ENCODE peak calls at places on chromosomes 13 and 19, in five cellular contexts. One of them, this sample, is unnamed.

GRCh38 chr13:51614350-51614786 is 30.1 kb downstream of the WDFY2 start:
- DNase-seq in A549: no peak
- DNase-seq in HepG2: no peak
- DNase-seq in GM12878: peak
- DNase-seq in K562: no peak
- DNase-seq in this sample: no peak

GRCh38 chr19:17948474-17948966 is 15.7 kb downstream of the CCDC124 start:
- DNase-seq in GM12878: no peak
- DNase-seq in K562: no peak
- DNase-seq in HepG2: no peak
- DNase-seq in A549: no peak
- DNase-seq in this sample: peak

GRCh38 chr19:16197188-16197621 is 506 bp upstream of the AP1M1 start:
- DNase-seq in K562: no peak
- DNase-seq in HepG2: peak
- DNase-seq in A549: no peak
- DNase-seq in GM12878: no peak
- DNase-seq in this sample: no peak

GRCh38 chr19:47296036-47296435 is 13.6 kb upstream of the C5AR1 start:
- DNase-seq in A549: peak
- DNase-seq in K562: peak
- DNase-seq in GM12878: no peak
- DNase-seq in HepG2: peak
- DNase-seq in this sample: peak

GRCh38 chr19:873084-874019 is 13.9 kb downstream of the CFD start:
- DNase-seq in HepG2: no peak
- DNase-seq in K562: peak
- DNase-seq in GM12878: peak
- DNase-seq in A549: peak
- DNase-seq in this sample: peak

GRCh38 chr19:623974-624373 is 9.4 kb downstream of the POLRMT start:
- DNase-seq in HepG2: no peak
- DNase-seq in A549: peak
- DNase-seq in GM12878: no peak
- DNase-seq in K562: no peak
- DNase-seq in this sample: no peak

GRCh38 chr19:2315818-2316353 is 7.9 kb upstream of the LINGO3 start:
- DNase-seq in A549: peak
- DNase-seq in K562: peak
- DNase-seq in GM12878: no peak
- DNase-seq in HepG2: peak
- DNase-seq in this sample: peak

GRCh38 chr19:41352609-41353465 is 885 bp downstream of the TGFB1 start:
- DNase-seq in HepG2: peak
- DNase-seq in K562: peak
- DNase-seq in GM12878: no peak
- DNase-seq in A549: peak
- DNase-seq in this sample: peak

GRCh38 chr19:50322234-50322633 is 6.9 kb downstream of the KCNC3 start:
- DNase-seq in K562: no peak
- DNase-seq in HepG2: no peak
- DNase-seq in GM12878: no peak
- DNase-seq in A549: no peak
- DNase-seq in this sample: no peak

GRCh38 chr19:48814895-48815294 is 4.1 kb upstream of the BCAT2 start:
- DNase-seq in HepG2: no peak
- DNase-seq in GM12878: no peak
- DNase-seq in A549: no peak
- DNase-seq in K562: no peak
- DNase-seq in this sample: peak

GRCh38 chr13:42894765-42895181 is 97.3 kb downstream of the EPSTI1 start:
- DNase-seq in GM12878: no peak
- DNase-seq in A549: no peak
- DNase-seq in HepG2: no peak
- DNase-seq in K562: no peak
- DNase-seq in this sample: no peak

GRCh38 chr19:52138614-52139290 is 986 bp downstream of the ZNF616 start:
- DNase-seq in GM12878: no peak
- DNase-seq in K562: peak
- DNase-seq in A549: no peak
- DNase-seq in HepG2: peak
- DNase-seq in this sample: peak

GRCh38 chr13:96141032-96141431 is 51.1 kb downstream of the HS6ST3 start:
- DNase-seq in HepG2: peak
- DNase-seq in A549: peak
- DNase-seq in K562: no peak
- DNase-seq in GM12878: no peak
- DNase-seq in this sample: peak

GRCh38 chr19:1475751-1476437 is 3.1 kb downstream of the C19orf25 start:
- DNase-seq in GM12878: no peak
- DNase-seq in HepG2: no peak
- DNase-seq in A549: no peak
- DNase-seq in K562: no peak
- DNase-seq in this sample: no peak

GRCh38 chr19:2261438-2262172 is 5.4 kb upstream of the JSRP1 start:
- DNase-seq in A549: peak
- DNase-seq in GM12878: no peak
- DNase-seq in HepG2: no peak
- DNase-seq in K562: no peak
- DNase-seq in this sample: peak

GRCh38 chr13:29718694-29719093 is 123.2 kb upstream of the SLC7A1 start:
- DNase-seq in A549: no peak
- DNase-seq in HepG2: no peak
- DNase-seq in GM12878: no peak
- DNase-seq in K562: no peak
- DNase-seq in this sample: no peak

GRCh38 chr19:51702754-51703654 is 9.9 kb downstream of the SPACA6 start:
- DNase-seq in GM12878: no peak
- DNase-seq in A549: no peak
- DNase-seq in K562: no peak
- DNase-seq in HepG2: no peak
- DNase-seq in this sample: peak

GRCh38 chr19:16368385-16369305 is 44.0 kb downstream of the KLF2 start:
- DNase-seq in HepG2: peak
- DNase-seq in K562: no peak
- DNase-seq in GM12878: no peak
- DNase-seq in A549: no peak
- DNase-seq in this sample: no peak

GRCh38 chr13:51801631-51802099 is 2.3 kb downstream of the DHRS12 start:
- DNase-seq in K562: no peak
- DNase-seq in HepG2: no peak
- DNase-seq in A549: peak
- DNase-seq in GM12878: no peak
- DNase-seq in this sample: no peak

GRCh38 chr13:30681489-30682242 is 53.7 kb upstream of the ALOX5AP start:
- DNase-seq in A549: no peak
- DNase-seq in HepG2: no peak
- DNase-seq in GM12878: no peak
- DNase-seq in K562: no peak
- DNase-seq in this sample: no peak

GRCh38 chr19:38417146-38417543 is 8.9 kb downstream of the RASGRP4 start:
- DNase-seq in A549: no peak
- DNase-seq in HepG2: no peak
- DNase-seq in GM12878: no peak
- DNase-seq in K562: no peak
- DNase-seq in this sample: no peak

GRCh38 chr13:95191821-95192220 is 109.4 kb downstream of the ABCC4 start:
- DNase-seq in GM12878: peak
- DNase-seq in K562: peak
- DNase-seq in A549: peak
- DNase-seq in HepG2: peak
- DNase-seq in this sample: peak

GRCh38 chr19:46448601-46449000 is 19.9 kb upstream of the PNMA8C start:
- DNase-seq in GM12878: no peak
- DNase-seq in A549: no peak
- DNase-seq in HepG2: no peak
- DNase-seq in K562: no peak
- DNase-seq in this sample: no peak

GRCh38 chr13:99203601-99204579 is 3.2 kb downstream of the UBAC2 start:
- DNase-seq in HepG2: no peak
- DNase-seq in A549: no peak
- DNase-seq in GM12878: no peak
- DNase-seq in K562: no peak
- DNase-seq in this sample: no peak

GRCh38 chr13:36395280-36395679 is 37.0 kb upstream of the CCNA1 start:
- DNase-seq in HepG2: peak
- DNase-seq in GM12878: no peak
- DNase-seq in A549: peak
- DNase-seq in K562: no peak
- DNase-seq in this sample: peak

GRCh38 chr19:50197348-50197747 is 6.1 kb upstream of the MYH14 start:
- DNase-seq in A549: no peak
- DNase-seq in K562: no peak
- DNase-seq in HepG2: no peak
- DNase-seq in GM12878: no peak
- DNase-seq in this sample: no peak

GRCh38 chr19:49884109-49884508 is 6.6 kb downstream of the TBC1D17 start:
- DNase-seq in GM12878: no peak
- DNase-seq in K562: no peak
- DNase-seq in A549: no peak
- DNase-seq in HepG2: no peak
- DNase-seq in this sample: no peak

DNA sequence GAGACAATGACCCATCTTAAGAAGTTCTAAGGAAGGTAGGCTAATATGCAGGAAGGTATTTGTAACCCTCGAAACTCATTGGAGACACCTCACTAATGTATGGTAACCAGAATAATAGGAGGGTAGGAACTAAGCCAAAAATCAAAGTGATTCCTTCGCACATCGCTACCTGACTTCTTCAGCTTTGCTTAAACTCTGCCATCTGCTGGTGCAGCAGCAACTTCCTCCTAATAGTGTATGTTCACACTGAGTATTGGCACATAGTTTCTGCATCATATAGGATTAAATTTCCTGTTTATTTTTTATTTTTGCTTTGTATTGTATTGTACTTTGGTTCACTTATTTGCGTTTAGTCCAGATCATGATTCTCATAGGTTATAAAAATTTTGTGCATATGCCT is 676.2 kb downstream of the GPC5 start:
- DNase-seq in A549: peak
- DNase-seq in K562: no peak
- DNase-seq in GM12878: no peak
- DNase-seq in HepG2: peak
- DNase-seq in this sample: peak
- TF ChIP-seq JUNB in A549: no peak
- TF ChIP-seq JUNB in K562: no peak
- TF ChIP-seq JUNB in GM12878: no peak
- TF ChIP-seq JUNB in HepG2: no peak
- TF ChIP-seq JUNB in this sample: no peak

DNA sequence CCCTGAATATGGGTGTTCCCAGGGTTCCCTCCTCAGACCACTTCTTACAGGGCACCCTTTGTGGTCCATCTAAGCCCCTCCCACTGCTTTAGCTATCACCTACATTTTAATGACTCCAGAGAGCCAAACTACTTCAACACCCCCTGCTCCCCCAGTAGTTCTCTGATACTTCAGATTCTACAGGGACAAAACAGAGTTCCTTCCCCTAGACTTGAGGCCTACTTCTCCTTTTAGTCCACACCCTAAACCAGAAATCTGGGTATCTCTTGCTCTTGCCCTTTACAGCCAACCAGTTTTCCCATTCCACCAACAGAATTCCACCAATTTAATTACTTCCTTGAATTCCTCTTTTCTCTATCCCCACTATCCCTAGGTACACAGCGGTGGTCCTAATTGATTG is 107.2 kb downstream of the KCNRG start:
- DNase-seq in GM12878: no peak
- DNase-seq in K562: peak
- DNase-seq in A549: no peak
- DNase-seq in HepG2: no peak
- DNase-seq in this sample: peak
- TF ChIP-seq JUNB in GM12878: no peak
- TF ChIP-seq JUNB in K562: no peak
- TF ChIP-seq JUNB in A549: no peak
- TF ChIP-seq JUNB in HepG2: no peak
- TF ChIP-seq JUNB in this sample: no peak

DNA sequence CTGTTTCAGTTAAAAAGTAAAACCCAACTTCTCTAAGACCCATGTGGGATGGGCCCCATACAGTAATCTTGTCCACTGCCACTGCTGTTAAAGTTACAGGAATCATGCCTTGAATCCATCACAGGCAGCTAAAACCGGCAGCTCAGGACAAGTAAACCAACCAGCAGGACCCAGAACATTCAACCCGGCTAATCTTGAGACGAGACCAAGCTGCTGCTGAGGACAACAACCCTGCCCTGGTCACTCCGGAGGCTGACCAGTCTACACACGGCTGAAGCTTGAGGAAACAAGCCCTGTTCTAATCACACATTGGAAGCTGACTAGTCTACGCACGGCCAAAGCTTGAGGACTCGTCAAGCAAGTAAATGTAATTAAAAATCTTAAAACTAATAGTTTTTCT is 105.2 kb upstream of the ZNF492 start:
- DNase-seq in HepG2: no peak
- DNase-seq in GM12878: no peak
- DNase-seq in A549: no peak
- DNase-seq in K562: no peak
- DNase-seq in this sample: no peak
- TF ChIP-seq JUNB in HepG2: no peak
- TF ChIP-seq JUNB in GM12878: no peak
- TF ChIP-seq JUNB in A549: no peak
- TF ChIP-seq JUNB in K562: no peak
- TF ChIP-seq JUNB in this sample: no peak

DNA sequence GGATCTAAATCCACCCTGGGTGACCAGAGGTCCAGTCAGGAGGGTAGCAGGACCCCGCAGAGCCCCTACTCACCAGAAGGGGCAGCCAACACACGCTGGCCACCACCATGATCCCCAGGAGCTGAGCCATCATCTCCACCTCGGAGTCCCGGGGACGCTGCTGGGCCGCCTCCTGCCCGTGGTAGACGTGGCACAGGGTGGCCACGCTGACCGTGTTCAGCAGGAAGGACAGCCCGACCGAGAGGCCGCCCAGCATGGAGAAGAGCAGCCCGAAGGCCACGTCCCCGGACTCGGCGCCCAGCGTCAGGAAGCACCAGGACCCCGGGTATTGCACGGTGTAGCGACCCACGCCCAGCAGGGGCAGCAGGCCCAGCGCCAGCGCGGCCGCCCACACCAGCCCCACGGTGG is 6.9 kb downstream of the TBXA2R start:
- DNase-seq in A549: no peak
- DNase-seq in K562: no peak
- DNase-seq in HepG2: no peak
- DNase-seq in GM12878: no peak
- DNase-seq in this sample: peak
- TF ChIP-seq JUNB in A549: no peak
- TF ChIP-seq JUNB in K562: no peak
- TF ChIP-seq JUNB in HepG2: no peak
- TF ChIP-seq JUNB in GM12878: no peak
- TF ChIP-seq JUNB in this sample: no peak